ENCODE peak calls at places on chromosomes 5 and 9, in four cellular contexts. V, L, F and A are unnamed samples.

GRCh38 chr9:110076894-110077725 is 130.8 kb downstream of the C9orf152 start:
- DNase-seq in V (peak), L (no peak), F (no peak), A (peak)

GRCh38 chr9:92514635-92515034 is 21.2 kb downstream of the ECM2 start:
- DNase-seq in V (no peak), L (no peak), F (no peak), A (no peak)

GRCh38 chr5:95617057-95617456 is 2.8 kb upstream of the GPR150 start:
- DNase-seq in V (peak), L (peak), F (no peak), A (no peak)

GRCh38 chr5:110354896-110355295 is 371.6 kb downstream of the TMEM232 start:
- DNase-seq in V (no peak), L (no peak), F (no peak), A (no peak)

GRCh38 chr5:998276-998974 is 10.2 kb upstream of the NKD2 start:
- DNase-seq in V (no peak), L (no peak), F (peak), A (no peak)

GRCh38 chr5:121053055-121053985 is 589.2 kb downstream of the PRR16 start:
- DNase-seq in V (no peak), L (no peak), F (no peak), A (no peak)

GRCh38 chr5:112156211-112156610 is 262.9 kb downstream of the EPB41L4A start:
- DNase-seq in V (no peak), L (no peak), F (no peak), A (no peak)

GRCh38 chr5:114361724-114362196 is at the start of gene KCNN2:
- DNase-seq in V (peak), L (peak), F (peak), A (peak)

GRCh38 chr9:16613605-16614004 is 256.9 kb downstream of the BNC2 start:
- DNase-seq in V (no peak), L (no peak), F (no peak), A (no peak)

GRCh38 chr5:138985256-138985655 is 110.1 kb upstream of the LRRTM2 start:
- DNase-seq in V (no peak), L (no peak), F (no peak), A (peak)

GRCh38 chr5:65209341-65209740 is 272.4 kb downstream of the ADAMTS6 start:
- DNase-seq in V (peak), L (no peak), F (no peak), A (peak)

GRCh38 chr9:127050581-127050980 is 71.9 kb downstream of the ANGPTL2 start:
- DNase-seq in V (no peak), L (no peak), F (no peak), A (no peak)

GRCh38 chr5:158451983-158452710 is 593.2 kb upstream of the CLINT1 start:
- DNase-seq in V (no peak), L (no peak), F (no peak), A (no peak)

GRCh38 chr5:179732918-179733763 is 519 bp downstream of the MAML1 start:
- DNase-seq in V (peak), L (no peak), F (peak), A (peak)

GRCh38 chr5:76766746-76767145 is 50.8 kb downstream of the F2R start:
- DNase-seq in V (peak), L (no peak), F (no peak), A (no peak)

GRCh38 chr5:157197088-157197487 is 16.4 kb downstream of the ITK start:
- DNase-seq in V (no peak), L (no peak), F (no peak), A (no peak)

GRCh38 chr5:1312993-1313833 is 18.3 kb upstream of the TERT start:
- DNase-seq in V (no peak), L (peak), F (peak), A (no peak)

GRCh38 chr9:85262333-85262732 is 479.4 kb downstream of the AGTPBP1 start:
- DNase-seq in V (peak), L (peak), F (no peak), A (no peak)

GRCh38 chr5:1009359-1010180 is 968 bp downstream of the NKD2 start:
- DNase-seq in V (no peak), L (no peak), F (peak), A (no peak)

GRCh38 chr5:133938039-133938821 is 30.2 kb downstream of the C5orf15 start:
- DNase-seq in V (no peak), L (peak), F (no peak), A (no peak)

GRCh38 chr5:100762995-100763394 is 140.1 kb downstream of the ST8SIA4 start:
- DNase-seq in V (no peak), L (no peak), F (no peak), A (no peak)

GRCh38 chr5:116068028-116068632 is 16.7 kb upstream of the COMMD10 start:
- DNase-seq in V (peak), L (peak), F (no peak), A (peak)

GRCh38 chr5:150619359-150620230 is 20.9 kb upstream of the SYNPO start:
- DNase-seq in V (peak), L (no peak), F (peak), A (no peak)

GRCh38 chr9:35112257-35113020 is 3.2 kb downstream of the ATOSB start:
- DNase-seq in V (peak), L (peak), F (no peak), A (peak)

GRCh38 chr5:66621146-66621545 is 25.0 kb downstream of the MAST4 start:
- DNase-seq in V (no peak), L (no peak), F (no peak), A (no peak)

GRCh38 chr5:53045263-53045662 is 56.1 kb downstream of the ITGA2 start:
- DNase-seq in V (no peak), L (no peak), F (no peak), A (no peak)

GRCh38 chr9:38083858-38084555 is 15.0 kb upstream of the SHB start:
- DNase-seq in V (no peak), L (no peak), F (peak), A (no peak)

GRCh38 chr5:13919087-13919486 is 25.4 kb downstream of the DNAH5 start:
- DNase-seq in V (no peak), L (no peak), F (no peak), A (no peak)

GRCh38 chr5:181181650-181182565 is 23.1 kb downstream of the TRIM7 start:
- DNase-seq in V (peak), L (no peak), F (no peak), A (peak)

GRCh38 chr5:42715791-42716190 is 40.8 kb upstream of the CCDC152 start:
- DNase-seq in V (peak), L (peak), F (no peak), A (no peak)

GRCh38 chr5:179223961-179224360 is 121.3 kb downstream of the ADAMTS2 start:
- DNase-seq in V (no peak), L (no peak), F (no peak), A (no peak)

GRCh38 chr5:147818290-147818689 is 13.2 kb downstream of the SPINK1 start:
- DNase-seq in V (no peak), L (peak), F (no peak), A (no peak)

GRCh38 chr5:78893959-78894676 is 91.0 kb downstream of the ARSB start:
- DNase-seq in V (no peak), L (peak), F (no peak), A (no peak)

GRCh38 chr5:136222575-136223235 is 29.7 kb upstream of the SMIM32 start:
- DNase-seq in V (no peak), L (no peak), F (no peak), A (no peak)

GRCh38 chr5:72242796-72243475 is 77.1 kb downstream of the MRPS27 start:
- DNase-seq in V (no peak), L (no peak), F (no peak), A (no peak)

GRCh38 chr9:68678430-68678829 is 26.6 kb upstream of the PIP5K1B start:
- DNase-seq in V (no peak), L (peak), F (no peak), A (peak)